ENCODE peak calls at places on chromosomes 6 and 20, in nine cellular contexts. X is ovary, P is PC-9, B is Peyer's patch, C is testis, J is cardiac muscle cell, E is GM23338, O is colonic mucosa, S is tibial nerve. H is an unnamed sample. For H3K4me1, the result is how much of the 10 kb centered on the place peaks cover.

GRCh38 chr6:31918069-31918725 is 9.3 kb upstream of the C2 start:
- DNase-seq in X (no peak), P (no peak), B (no peak), C (no peak), J (peak), E (no peak), O (no peak), S (no peak), H (no peak)

GRCh38 chr6:90730191-90730673 is 143.4 kb upstream of the MAP3K7 start:
- DNase-seq in X (no peak), P (no peak), B (no peak), C (no peak), J (no peak), E (no peak), O (no peak), S (no peak), H (no peak)

GRCh38 chr6:20661721-20662120 is 127.5 kb downstream of the CDKAL1 start:
- DNase-seq in X (no peak), P (no peak), B (no peak), C (no peak), J (peak), E (peak), O (no peak), S (no peak), H (no peak)

GRCh38 chr6:13615802-13616140 is 636 bp downstream of the NOL7 start:
- DNase-seq in X (peak), P (peak), B (peak), C (peak), J (peak), E (peak), O (peak), S (peak), H (peak)

GRCh38 chr20:49552007-49552406 is 15.9 kb downstream of the PTGIS start:
- DNase-seq in X (no peak), P (no peak), B (no peak), C (no peak), J (no peak), E (no peak), O (no peak), S (no peak), H (no peak)

GRCh38 chr6:133673056-133673455 is 215.9 kb upstream of the TCF21 start:
- DNase-seq in X (no peak), P (no peak), B (no peak), C (no peak), J (no peak), E (no peak), O (no peak), S (no peak), H (no peak)

GRCh38 chr6:139577124-139577800 is 202.8 kb upstream of the CITED2 start:
- DNase-seq in X (peak), P (no peak), B (no peak), C (no peak), J (no peak), E (no peak), O (no peak), S (no peak), H (no peak)

GRCh38 chr20:25076731-25077609 is 5.0 kb downstream of the VSX1 start:
- DNase-seq in X (no peak), P (peak), B (no peak), C (peak), J (peak), E (peak), O (no peak), S (no peak), H (peak)

GRCh38 chr20:50335105-50335504 is 144.5 kb downstream of the CEBPB start:
- DNase-seq in X (no peak), P (peak), B (no peak), C (no peak), J (peak), E (peak), O (no peak), S (no peak), H (no peak)

GRCh38 chr20:3729378-3729777 is 3.1 kb upstream of the HSPA12B start:
- DNase-seq in X (no peak), P (no peak), B (no peak), C (no peak), J (no peak), E (no peak), O (no peak), S (no peak), H (no peak)

GRCh38 chr6:165844801-165845364 is 181.8 kb upstream of the PDE10A start:
- DNase-seq in X (no peak), P (no peak), B (no peak), C (no peak), J (no peak), E (no peak), O (no peak), S (no peak), H (no peak)

GRCh38 chr6:112183271-112183671 is 71.1 kb downstream of the LAMA4 start:
- DNase-seq in X (no peak), P (no peak), B (no peak), C (no peak), J (peak), E (no peak), O (no peak), S (no peak), H (no peak)

GRCh38 chr6:108117427-108118358 is 43.2 kb upstream of the OSTM1 start:
- DNase-seq in X (peak), P (peak), B (peak), C (no peak), J (peak), E (peak), O (no peak), S (no peak), H (no peak)

GRCh38 chr6:26003102-26003694 is 40.6 kb downstream of the TRIM38 start:
- DNase-seq in X (peak), P (peak), B (peak), C (peak), J (peak), E (peak), O (peak), S (peak), H (peak)

GRCh38 chr6:169963581-169964297 is 212.3 kb downstream of the ERMARD start:
- DNase-seq in X (no peak), P (no peak), B (peak), C (no peak), J (no peak), E (no peak), O (peak), S (no peak), H (peak)

GRCh38 chr6:33609444-33610034 is 11.6 kb upstream of the ITPR3 start:
- DNase-seq in X (no peak), P (no peak), B (no peak), C (peak), J (peak), E (no peak), O (no peak), S (no peak), H (peak)

GRCh38 chr6:139508023-139508422 is 133.6 kb upstream of the CITED2 start:
- DNase-seq in X (no peak), P (no peak), B (no peak), C (no peak), J (peak), E (no peak), O (no peak), S (no peak), H (no peak)

GRCh38 chr6:29748391-29749352 is 25.4 kb downstream of the HLA-F start:
- DNase-seq in X (peak), P (peak), B (peak), C (peak), J (peak), E (peak), O (peak), S (peak), H (peak)

GRCh38 chr6:46677314-46677654 is 10.4 kb upstream of the TDRD6 start:
- DNase-seq in X (no peak), P (no peak), B (no peak), C (no peak), J (no peak), E (peak), O (no peak), S (no peak), H (no peak)

GRCh38 chr6:30645989-30646388 is 944 bp upstream of the C6orf136 start:
- DNase-seq in X (no peak), P (no peak), B (no peak), C (no peak), J (no peak), E (no peak), O (no peak), S (no peak), H (no peak)

GRCh38 chr6:170097505-170098427 is 193.1 kb downstream of the DLL1 start:
- DNase-seq in X (peak), P (no peak), B (peak), C (peak), J (no peak), E (no peak), O (peak), S (no peak), H (peak)

GRCh38 chr6:6856538-6857523 is 250.9 kb upstream of the RREB1 start:
- DNase-seq in X (no peak), P (peak), B (peak), C (peak), J (peak), E (peak), O (peak), S (peak), H (peak)

GRCh38 chr6:77457720-77458349 is 5.5 kb downstream of the HTR1B start:
- DNase-seq in X (peak), P (peak), B (peak), C (peak), J (peak), E (peak), O (peak), S (peak), H (peak)

GRCh38 chr20:48945840-48946514 is 24.5 kb downstream of the ARFGEF2 start:
- DNase-seq in X (no peak), P (peak), B (peak), C (no peak), J (no peak), E (no peak), O (peak), S (no peak), H (no peak)

GRCh38 chr6:110357696-110358535 is at the start of gene METTL24:
- DNase-seq in X (peak), P (no peak), B (no peak), C (peak), J (no peak), E (peak), O (no peak), S (no peak), H (no peak)

GRCh38 chr6:85756982-85757381 is 114.3 kb upstream of the SYNCRIP start:
- DNase-seq in X (no peak), P (no peak), B (no peak), C (no peak), J (peak), E (peak), O (no peak), S (no peak), H (no peak)

GRCh38 chr6:14635195-14635594 is 517.6 kb downstream of the CD83 start:
- DNase-seq in X (no peak), P (no peak), B (peak), C (no peak), J (no peak), E (no peak), O (no peak), S (no peak), H (no peak)

GRCh38 chr20:25019381-25020155 is 27.0 kb upstream of the APMAP start:
- DNase-seq in X (no peak), P (no peak), B (peak), C (no peak), J (no peak), E (no peak), O (no peak), S (no peak), H (no peak)

GRCh38 chr20:24475356-24475755 is 5.9 kb downstream of the SYNDIG1 start:
- DNase-seq in X (no peak), P (no peak), B (no peak), C (no peak), J (no peak), E (no peak), O (no peak), S (no peak), H (no peak)

GRCh38 chr6:132887204-132887603 is 72.8 kb downstream of the RPS12 start:
- DNase-seq in X (no peak), P (no peak), B (no peak), C (no peak), J (peak), E (no peak), O (no peak), S (no peak), H (no peak)

GRCh38 chr6:104483225-104483834 is 376.4 kb downstream of the HACE1 start:
- DNase-seq in X (no peak), P (no peak), B (no peak), C (no peak), J (peak), E (peak), O (no peak), S (no peak), H (no peak)

GRCh38 chr6:29747688-29748250 is 24.5 kb downstream of the HLA-F start:
- DNase-seq in X (no peak), P (no peak), B (no peak), C (no peak), J (no peak), E (peak), O (no peak), S (no peak), H (no peak)

GRCh38 chr6:133724726-133725125 is 164.2 kb upstream of the TCF21 start:
- DNase-seq in X (no peak), P (no peak), B (no peak), C (no peak), J (peak), E (peak), O (no peak), S (no peak), H (no peak)

GRCh38 chr6:68196645-68197044 is 438.4 kb upstream of the ADGRB3 start:
- DNase-seq in X (no peak), P (no peak), B (no peak), C (no peak), J (peak), E (peak), O (no peak), S (no peak), H (no peak)

GRCh38 chr6:37019065-37019450 is 13.6 kb downstream of the FGD2 start:
- DNase-seq in X (no peak), P (peak), B (no peak), C (no peak), J (no peak), E (no peak), O (no peak), S (no peak), H (no peak)

GRCh38 chr6:37018152-37019064 is 13.0 kb downstream of the FGD2 start:
- DNase-seq in X (peak), P (peak), B (peak), C (peak), J (peak), E (peak), O (peak), S (peak), H (peak)

GRCh38 chr6:37020426-37021211 is 15.2 kb downstream of the FGD2 start:
- DNase-seq in X (no peak), P (no peak), B (peak), C (no peak), J (no peak), E (peak), O (peak), S (no peak), H (no peak)

GRCh38 chr6:37022135-37022863 is 16.8 kb downstream of the FGD2 start:
- DNase-seq in X (no peak), P (no peak), B (no peak), C (no peak), J (no peak), E (no peak), O (no peak), S (no peak), H (no peak)

GRCh38 chr6:37021356-37022129 is 16.1 kb downstream of the FGD2 start:
- DNase-seq in X (no peak), P (peak), B (peak), C (peak), J (peak), E (peak), O (no peak), S (no peak), H (no peak)
- TF ChIP-seq CTCF in X (no peak), P (peak), B (peak), C (no peak), J (peak), E (peak), O (no peak), S (peak), H (no peak)

DNA sequence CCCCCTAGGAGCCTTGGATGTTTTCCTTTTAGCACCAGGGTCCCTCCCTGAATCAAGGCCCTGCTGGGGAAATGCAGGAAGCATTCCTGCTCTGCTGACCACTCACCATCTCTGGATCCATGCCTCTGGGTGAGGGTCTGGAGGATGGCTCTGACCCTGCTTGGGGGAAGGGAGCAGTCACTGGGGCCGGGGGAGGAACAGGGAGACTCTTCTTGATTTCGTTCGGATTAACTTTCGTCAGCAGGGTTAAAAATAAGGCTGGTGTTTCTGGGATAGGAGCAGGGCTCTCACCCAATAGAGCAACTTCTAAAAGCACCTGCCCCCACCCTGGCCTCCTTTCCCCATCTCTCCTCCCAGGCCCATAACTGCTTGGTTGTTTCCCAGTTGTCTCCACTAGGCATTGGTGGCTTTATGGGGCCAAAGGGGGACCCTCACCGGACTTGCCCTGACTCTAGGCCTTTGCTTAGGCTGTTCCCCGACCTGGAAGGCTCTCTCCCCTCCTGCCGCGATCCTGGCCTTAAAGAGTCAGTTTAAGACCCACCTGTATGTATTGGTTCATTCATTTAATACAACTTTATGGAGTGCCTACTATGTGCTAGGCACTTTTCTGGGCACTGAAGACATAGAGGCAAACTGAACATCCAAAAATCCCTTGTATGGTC is 63.0 kb downstream of the JPH2 start:
- DNase-seq in X (no peak), P (no peak), B (no peak), C (no peak), J (no peak), E (no peak), O (no peak), S (no peak), H (no peak)
- H3K4me1 ChIP-seq in X (under half), P (under half), B (under half), C (under half), J (under half), E (under half), O (under half), S (under half), H (under half)

DNA sequence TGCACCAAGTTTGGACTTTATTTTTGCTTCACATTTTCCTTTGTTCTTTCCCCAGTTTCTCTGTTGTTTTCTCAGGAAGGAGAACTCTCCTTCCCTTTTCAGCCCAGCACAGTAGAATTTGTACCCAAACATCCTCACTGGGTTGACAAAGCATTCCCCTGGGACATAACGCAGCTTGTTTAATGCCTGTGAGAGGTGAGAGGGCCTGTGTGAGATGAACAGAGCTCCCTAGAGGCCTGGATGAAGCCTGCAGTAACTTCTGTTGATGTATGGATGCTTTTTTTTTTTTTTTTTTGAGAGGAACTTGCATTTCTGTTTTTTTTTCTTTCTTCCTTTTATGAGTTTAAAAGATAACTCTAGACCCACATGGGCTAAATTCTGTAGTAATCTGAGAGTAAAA is 104.9 kb upstream of the SLC22A23 start:
- DNase-seq in X (no peak), P (no peak), B (no peak), C (no peak), J (peak), E (peak), O (no peak), S (no peak), H (no peak)
- TF ChIP-seq CTCF in X (no peak), P (no peak), B (peak), C (no peak), J (peak), E (peak), O (no peak), S (no peak), H (no peak)

GRCh38 chr6:56771189-56771588 is 128.5 kb upstream of the DST start:
- DNase-seq in X (no peak), P (no peak), B (no peak), C (no peak), J (no peak), E (no peak), O (no peak), S (no peak), H (no peak)
- H3K4me1 ChIP-seq in X (under half), P (under half), B (under half), C (under half), J (under half), E (half or more), O (under half), S (under half), H (half or more)

GRCh38 chr20:1360094-1360493 is 31.2 kb upstream of the SDCBP2 start:
- DNase-seq in X (no peak), P (no peak), B (no peak), C (no peak), J (no peak), E (no peak), O (no peak), S (no peak), H (no peak)
- TF ChIP-seq CTCF in X (no peak), P (no peak), B (no peak), C (no peak), J (no peak), E (peak), O (no peak), S (no peak), H (no peak)

GRCh38 chr20:23117738-23118137 is 31.6 kb upstream of the CD93 start:
- DNase-seq in X (no peak), P (no peak), B (no peak), C (no peak), J (no peak), E (no peak), O (no peak), S (no peak), H (no peak)
- H3K4me1 ChIP-seq in X (under half), P (under half), B (under half), C (under half), J (under half), E (under half), O (under half), S (under half), H (under half)

GRCh38 chr6:161218222-161218621 is 55.6 kb downstream of the AGPAT4 start:
- DNase-seq in X (no peak), P (no peak), B (no peak), C (no peak), J (no peak), E (no peak), O (no peak), S (no peak), H (no peak)
- TF ChIP-seq CTCF in X (no peak), P (no peak), B (no peak), C (no peak), J (no peak), E (peak), O (no peak), S (no peak), H (no peak)

GRCh38 chr6:35050291-35050987 is 90.7 kb downstream of the TCP11 start:
- DNase-seq in X (no peak), P (no peak), B (peak), C (no peak), J (no peak), E (no peak), O (no peak), S (no peak), H (no peak)
- H3K4me1 ChIP-seq in X (under half), P (under half), B (under half), C (half or more), J (under half), E (under half), O (under half), S (under half), H (half or more)